ENCODE peak calls at places on chromosomes 3 and 15, in seven cellular contexts. R, L, G, V, E, J and Q are unnamed samples.

GRCh38 chr15:28019594-28020320 is 79.4 kb downstream of the OCA2 start:
- DNase-seq in J (no peak), R (no peak), L (no peak), V (peak; percentile 6), G (no peak), E (peak; percentile 68), Q (no peak)

GRCh38 chr3:190242147-190242546 is 80.1 kb downstream of the CLDN1 start:
- DNase-seq in L (no peak), J (no peak), E (no peak), R (no peak), V (no peak), G (no peak), Q (no peak)

GRCh38 chr3:123349566-123350450 is 99.1 kb downstream of the ADCY5 start:
- DNase-seq in J (no peak), E (no peak), R (no peak), V (no peak), L (no peak), G (no peak), Q (no peak)

GRCh38 chr15:52496776-52497470 is 31.8 kb downstream of the MYO5A start:
- DNase-seq in L (peak; percentile 49), E (no peak), R (no peak), J (no peak), V (no peak), G (no peak), Q (no peak)

GRCh38 chr3:100386437-100387064 is 14.3 kb downstream of the TOMM70 start:
- DNase-seq in G (no peak), R (no peak), E (no peak), V (no peak), J (no peak), L (no peak), Q (no peak)

GRCh38 chr3:105222568-105223093 is 144.1 kb upstream of the ALCAM start:
- DNase-seq in G (no peak), R (no peak), V (no peak), E (no peak), J (no peak), L (no peak), Q (no peak)

GRCh38 chr3:195227871-195228270 is 43.1 kb downstream of the XXYLT1 start:
- DNase-seq in L (no peak), G (no peak), R (no peak), J (no peak), V (no peak), E (no peak), Q (no peak)

GRCh38 chr15:79593119-79593869 is 161.2 kb downstream of the MINAR1 start:
- DNase-seq in J (no peak), G (no peak), V (no peak), E (peak; percentile 55), R (no peak), L (no peak), Q (no peak)

GRCh38 chr3:45479627-45480026 is 91.3 kb downstream of the LARS2 start:
- DNase-seq in J (no peak), R (no peak), L (no peak), G (no peak), E (no peak), V (no peak), Q (no peak)

GRCh38 chr3:30470566-30470965 is 135.8 kb upstream of the TGFBR2 start:
- DNase-seq in G (no peak), L (no peak), E (no peak), V (no peak), R (no peak), J (no peak), Q (no peak)

GRCh38 chr3:48739617-48739954 is 22.6 kb upstream of the IP6K2 start:
- DNase-seq in E (no peak), G (peak; percentile 17), V (no peak), L (no peak), J (no peak), R (no peak), Q (no peak)

GRCh38 chr3:16328124-16328523 is 63.1 kb downstream of the OXNAD1 start:
- DNase-seq in G (no peak), J (no peak), R (no peak), L (no peak), V (no peak), E (no peak), Q (no peak)

GRCh38 chr15:66524801-66525200 is 19.7 kb downstream of the ZWILCH start:
- DNase-seq in R (no peak), E (no peak), V (no peak), G (no peak), J (no peak), L (no peak), Q (no peak)

GRCh38 chr3:119323401-119324107 is 29.4 kb downstream of the ARHGAP31 start:
- DNase-seq in R (no peak), J (no peak), E (no peak), L (no peak), G (no peak), V (no peak), Q (peak; percentile 20)

GRCh38 chr3:136350557-136350956 is 100.4 kb downstream of the PCCB start:
- DNase-seq in R (no peak), V (no peak), E (no peak), L (no peak), J (no peak), G (no peak), Q (no peak)

GRCh38 chr3:145767909-145768308 is 393.1 kb downstream of the PLOD2 start:
- DNase-seq in R (no peak), L (no peak), E (no peak), V (no peak), J (no peak), G (no peak), Q (no peak)

GRCh38 chr15:58302832-58303231 is 129.0 kb upstream of the LIPC start:
- DNase-seq in L (no peak), R (no peak), G (no peak), V (no peak), J (no peak), E (no peak), Q (no peak)

GRCh38 chr15:67796728-67797127 is 28.6 kb upstream of the SKOR1 start:
- DNase-seq in E (no peak), R (no peak), G (no peak), L (no peak), J (no peak), V (no peak), Q (no peak)

GRCh38 chr3:79247367-79248103 is 520.3 kb downstream of the ROBO1 start:
- DNase-seq in G (no peak), R (no peak), E (peak; percentile 5), V (no peak), J (no peak), L (no peak), Q (peak; percentile 19)

GRCh38 chr3:127450331-127450730 is 140.2 kb downstream of the TPRA1 start:
- DNase-seq in L (no peak), E (no peak), J (peak; percentile 2), R (no peak), V (no peak), G (no peak), Q (no peak)

GRCh38 chr3:24704496-24704895 is 209.8 kb upstream of the THRB start:
- DNase-seq in R (no peak), G (no peak), J (no peak), V (no peak), E (no peak), L (no peak), Q (no peak)

GRCh38 chr15:72358121-72358520 is 17.7 kb downstream of the HEXA start:
- DNase-seq in L (no peak), J (no peak), R (no peak), V (no peak), G (no peak), E (no peak), Q (no peak)

GRCh38 chr15:40016224-40016865 is 22.6 kb downstream of the SRP14 start:
- DNase-seq in G (no peak), J (no peak), R (no peak), V (no peak), L (no peak), E (no peak), Q (no peak)

GRCh38 chr3:188468672-188469071 is 314.7 kb downstream of the LPP start:
- DNase-seq in E (no peak), J (peak; percentile 56), V (no peak), L (no peak), R (no peak), G (peak; percentile 10), Q (peak; percentile 84)

GRCh38 chr3:129627350-129628168 is 21.1 kb upstream of the PLXND1 start:
- DNase-seq in L (peak; percentile 61), V (peak; percentile 76), E (peak; percentile 82), R (peak; percentile 46), G (peak; percentile 72), J (peak; percentile 75), Q (peak; percentile 87)

GRCh38 chr3:172140499-172141391 is 101.4 kb downstream of the FNDC3B start:
- DNase-seq in J (peak; percentile 65), E (no peak), R (no peak), L (no peak), G (no peak), V (peak; percentile 75), Q (no peak)

GRCh38 chr3:21654662-21655061 is 96.3 kb downstream of the ZNF385D start:
- DNase-seq in L (no peak), R (no peak), E (no peak), V (no peak), G (no peak), J (no peak), Q (no peak)
- H3K27ac ChIP-seq in L (no peak overlapping the region), R (no peak overlapping the region), E (no peak overlapping the region), V (no peak overlapping the region), G (no peak overlapping the region), J (no peak overlapping the region), Q (no peak overlapping the region)

GRCh38 chr15:55337160-55337559 is 18.1 kb downstream of the PIGB start:
- DNase-seq in E (no peak), V (no peak), J (no peak), G (no peak), L (no peak), R (no peak), Q (no peak)
- H3K4me3 ChIP-seq in E (no peak overlapping the region), V (no peak overlapping the region), J (no peak overlapping the region), G (no peak overlapping the region), L (no peak overlapping the region), R (no peak overlapping the region), Q (no peak overlapping the region)

GRCh38 chr15:65399001-65399706 is 21.4 kb upstream of the IGDCC3 start:
- DNase-seq in L (no peak), R (no peak), E (no peak), J (no peak), G (no peak), V (no peak), Q (no peak)
- H3K27ac ChIP-seq in L (no peak overlapping the region), R (no peak overlapping the region), E (no peak overlapping the region), J (no peak overlapping the region), G (no peak overlapping the region), V (no peak overlapping the region), Q (no peak overlapping the region)

DNA sequence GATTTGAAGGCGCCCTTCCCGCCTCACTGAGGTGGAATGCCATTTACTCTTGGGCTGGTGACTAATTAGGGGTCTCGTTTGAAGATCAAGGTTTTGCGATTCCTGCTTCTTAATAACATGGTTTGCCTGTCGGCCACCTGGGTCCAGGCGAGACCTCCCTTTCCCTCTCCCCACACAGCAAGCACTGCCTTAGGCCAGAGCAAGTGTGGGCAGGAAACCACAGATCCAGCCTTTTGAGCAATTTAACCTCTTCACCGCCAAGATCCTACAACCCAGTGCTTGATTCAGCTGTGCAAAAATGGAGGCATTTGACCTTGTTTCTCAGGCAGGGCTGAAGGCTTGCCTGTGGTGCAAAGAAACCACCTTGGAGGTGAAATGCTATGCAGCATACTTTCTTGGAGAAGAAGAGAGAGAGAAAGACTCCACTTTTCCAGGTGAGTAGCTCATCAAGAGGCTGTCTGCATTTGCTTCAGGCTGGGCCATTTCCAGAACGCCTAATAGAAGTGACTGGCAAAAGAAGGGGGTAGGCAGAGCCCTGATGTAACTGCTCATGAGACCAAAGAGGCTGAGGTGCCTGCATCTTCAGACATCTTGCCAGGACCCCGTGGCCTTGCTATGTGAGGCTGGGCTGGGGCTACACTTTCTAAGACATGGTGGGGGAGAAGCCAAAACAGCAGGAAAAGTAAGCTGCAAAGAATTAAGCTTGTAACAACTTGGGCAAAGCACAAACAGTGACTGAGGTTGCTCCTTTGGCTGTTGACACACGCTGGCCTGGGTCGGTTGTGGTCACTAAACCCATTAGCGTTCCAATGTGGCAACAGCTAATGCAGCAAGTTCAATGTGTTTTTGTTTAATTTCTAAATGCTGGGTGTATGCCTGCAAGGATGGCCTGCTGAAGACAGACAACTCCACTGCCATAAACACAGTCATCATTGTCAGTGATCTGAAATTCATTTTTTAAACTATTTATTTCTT is 34.3 kb upstream of the WNT5A start:
- DNase-seq in R (no peak), G (no peak), E (no peak), V (no peak), J (peak; percentile 13), L (no peak), Q (no peak)
- H3K4me3 ChIP-seq in R (no peak overlapping the region), G (no peak overlapping the region), E (no peak overlapping the region), V (no peak overlapping the region), J (no peak overlapping the region), L (no peak overlapping the region), Q (no peak overlapping the region)